ENCODE peak calls at places on chromosomes 12 and 14, in seven cellular contexts. One of them, this sample, is unnamed.

GRCh38 chr12:79546461-79547043 is 144.2 kb downstream of the PAWR start:
- DNase-seq in SK-N-SH: no peak
- DNase-seq in sigmoid colon: no peak
- DNase-seq in ovary: no peak
- DNase-seq in transverse colon: no peak
- DNase-seq in suprapubic skin: no peak
- DNase-seq in esophagus muscularis mucosa: no peak
- DNase-seq in this sample: no peak

GRCh38 chr14:24347140-24347539 is 7.3 kb upstream of the RIPK3 start:
- DNase-seq in SK-N-SH: no peak
- DNase-seq in sigmoid colon: no peak
- DNase-seq in ovary: no peak
- DNase-seq in transverse colon: no peak
- DNase-seq in suprapubic skin: no peak
- DNase-seq in esophagus muscularis mucosa: no peak
- DNase-seq in this sample: no peak

GRCh38 chr12:102298022-102298421 is 100.4 kb upstream of the PMCH start:
- DNase-seq in SK-N-SH: no peak
- DNase-seq in sigmoid colon: no peak
- DNase-seq in ovary: no peak
- DNase-seq in transverse colon: no peak
- DNase-seq in suprapubic skin: no peak
- DNase-seq in esophagus muscularis mucosa: no peak
- DNase-seq in this sample: no peak

GRCh38 chr12:102483466-102483865 is 3.1 kb upstream of the IGF1 start:
- DNase-seq in SK-N-SH: no peak
- DNase-seq in sigmoid colon: no peak
- DNase-seq in ovary: no peak
- DNase-seq in transverse colon: no peak
- DNase-seq in suprapubic skin: no peak
- DNase-seq in esophagus muscularis mucosa: no peak
- DNase-seq in this sample: no peak

GRCh38 chr12:401235-402126 is at the start of gene CCDC77:
- DNase-seq in SK-N-SH: peak; percentile 95
- DNase-seq in sigmoid colon: peak; percentile 95
- DNase-seq in ovary: peak; percentile 89
- DNase-seq in transverse colon: peak; percentile 93
- DNase-seq in suprapubic skin: peak; percentile 96
- DNase-seq in esophagus muscularis mucosa: peak; percentile 98
- DNase-seq in this sample: peak; percentile 78

GRCh38 chr12:131491155-131491554 is 219.7 kb upstream of the SFSWAP start:
- DNase-seq in SK-N-SH: peak; percentile 62
- DNase-seq in sigmoid colon: no peak
- DNase-seq in ovary: no peak
- DNase-seq in transverse colon: no peak
- DNase-seq in suprapubic skin: no peak
- DNase-seq in esophagus muscularis mucosa: no peak
- DNase-seq in this sample: no peak

GRCh38 chr12:4107436-4107878 is 166.1 kb upstream of the CCND2 start:
- DNase-seq in SK-N-SH: peak; percentile 29
- DNase-seq in sigmoid colon: no peak
- DNase-seq in ovary: no peak
- DNase-seq in transverse colon: peak; percentile 55
- DNase-seq in suprapubic skin: no peak
- DNase-seq in esophagus muscularis mucosa: no peak
- DNase-seq in this sample: peak; percentile 74

GRCh38 chr12:124756151-124756550 is 107.5 kb downstream of the SCARB1 start:
- DNase-seq in SK-N-SH: no peak
- DNase-seq in sigmoid colon: no peak
- DNase-seq in ovary: no peak
- DNase-seq in transverse colon: no peak
- DNase-seq in suprapubic skin: no peak
- DNase-seq in esophagus muscularis mucosa: no peak
- DNase-seq in this sample: no peak

GRCh38 chr12:5018677-5019076 is 25.0 kb upstream of the KCNA5 start:
- DNase-seq in SK-N-SH: no peak
- DNase-seq in sigmoid colon: no peak
- DNase-seq in ovary: no peak
- DNase-seq in transverse colon: no peak
- DNase-seq in suprapubic skin: no peak
- DNase-seq in esophagus muscularis mucosa: no peak
- DNase-seq in this sample: no peak

GRCh38 chr14:23335623-23336022 is 14.4 kb downstream of the PABPN1 start:
- DNase-seq in SK-N-SH: no peak
- DNase-seq in sigmoid colon: no peak
- DNase-seq in ovary: no peak
- DNase-seq in transverse colon: no peak
- DNase-seq in suprapubic skin: no peak
- DNase-seq in esophagus muscularis mucosa: no peak
- DNase-seq in this sample: no peak

GRCh38 chr14:68283378-68284123 is 464.0 kb downstream of the RAD51B start:
- DNase-seq in SK-N-SH: no peak
- DNase-seq in sigmoid colon: no peak
- DNase-seq in ovary: peak; percentile 39
- DNase-seq in transverse colon: peak; percentile 51
- DNase-seq in suprapubic skin: peak; percentile 80
- DNase-seq in esophagus muscularis mucosa: no peak
- DNase-seq in this sample: no peak

GRCh38 chr12:13038491-13039161 is 5.6 kb upstream of the FAM234B start:
- DNase-seq in SK-N-SH: no peak
- DNase-seq in sigmoid colon: no peak
- DNase-seq in ovary: no peak
- DNase-seq in transverse colon: no peak
- DNase-seq in suprapubic skin: no peak
- DNase-seq in esophagus muscularis mucosa: no peak
- DNase-seq in this sample: no peak

GRCh38 chr14:65431951-65432350 is 19.4 kb downstream of the FUT8 start:
- DNase-seq in SK-N-SH: no peak
- DNase-seq in sigmoid colon: no peak
- DNase-seq in ovary: no peak
- DNase-seq in transverse colon: no peak
- DNase-seq in suprapubic skin: no peak
- DNase-seq in esophagus muscularis mucosa: no peak
- DNase-seq in this sample: no peak

GRCh38 chr14:37565550-37565949 is 29.5 kb downstream of the FOXA1 start:
- DNase-seq in SK-N-SH: no peak
- DNase-seq in sigmoid colon: no peak
- DNase-seq in ovary: no peak
- DNase-seq in transverse colon: no peak
- DNase-seq in suprapubic skin: no peak
- DNase-seq in esophagus muscularis mucosa: no peak
- DNase-seq in this sample: no peak

GRCh38 chr12:53482626-53483165 is 16.6 kb downstream of the MAP3K12 start:
- DNase-seq in SK-N-SH: no peak
- DNase-seq in sigmoid colon: peak; percentile 66
- DNase-seq in ovary: peak; percentile 39
- DNase-seq in transverse colon: no peak
- DNase-seq in suprapubic skin: no peak
- DNase-seq in esophagus muscularis mucosa: no peak
- DNase-seq in this sample: no peak

GRCh38 chr12:53484686-53485567 is 14.3 kb downstream of the MAP3K12 start:
- DNase-seq in SK-N-SH: no peak
- DNase-seq in sigmoid colon: peak; percentile 61
- DNase-seq in ovary: no peak
- DNase-seq in transverse colon: no peak
- DNase-seq in suprapubic skin: no peak
- DNase-seq in esophagus muscularis mucosa: no peak
- DNase-seq in this sample: no peak

GRCh38 chr12:53481957-53482586 is 17.2 kb downstream of the MAP3K12 start:
- DNase-seq in SK-N-SH: peak; percentile 60
- DNase-seq in sigmoid colon: peak; percentile 68
- DNase-seq in ovary: no peak
- DNase-seq in transverse colon: no peak
- DNase-seq in suprapubic skin: no peak
- DNase-seq in esophagus muscularis mucosa: no peak
- DNase-seq in this sample: no peak

GRCh38 chr12:53483979-53484377 is 15.3 kb downstream of the MAP3K12 start:
- DNase-seq in SK-N-SH: no peak
- DNase-seq in sigmoid colon: peak; percentile 7
- DNase-seq in ovary: no peak
- DNase-seq in transverse colon: no peak
- DNase-seq in suprapubic skin: no peak
- DNase-seq in esophagus muscularis mucosa: no peak
- DNase-seq in this sample: no peak

GRCh38 chr12:53483225-53483978 is 15.9 kb downstream of the MAP3K12 start:
- DNase-seq in SK-N-SH: no peak
- DNase-seq in sigmoid colon: peak; percentile 67
- DNase-seq in ovary: no peak
- DNase-seq in transverse colon: peak; percentile 44
- DNase-seq in suprapubic skin: no peak
- DNase-seq in esophagus muscularis mucosa: no peak
- DNase-seq in this sample: no peak
- H3K36me3 ChIP-seq in SK-N-SH: peaks cover 72% of the 10 kb centered on the region
- H3K36me3 ChIP-seq in sigmoid colon: peaks cover 98% of the 10 kb centered on the region
- H3K36me3 ChIP-seq in ovary: no peaks in the 10 kb centered on the region
- H3K36me3 ChIP-seq in transverse colon: no peaks in the 10 kb centered on the region
- H3K36me3 ChIP-seq in suprapubic skin: peaks cover 85% of the 10 kb centered on the region
- H3K36me3 ChIP-seq in esophagus muscularis mucosa: peaks cover 28% of the 10 kb centered on the region
- H3K36me3 ChIP-seq in this sample: peaks cover 98% of the 10 kb centered on the region

DNA sequence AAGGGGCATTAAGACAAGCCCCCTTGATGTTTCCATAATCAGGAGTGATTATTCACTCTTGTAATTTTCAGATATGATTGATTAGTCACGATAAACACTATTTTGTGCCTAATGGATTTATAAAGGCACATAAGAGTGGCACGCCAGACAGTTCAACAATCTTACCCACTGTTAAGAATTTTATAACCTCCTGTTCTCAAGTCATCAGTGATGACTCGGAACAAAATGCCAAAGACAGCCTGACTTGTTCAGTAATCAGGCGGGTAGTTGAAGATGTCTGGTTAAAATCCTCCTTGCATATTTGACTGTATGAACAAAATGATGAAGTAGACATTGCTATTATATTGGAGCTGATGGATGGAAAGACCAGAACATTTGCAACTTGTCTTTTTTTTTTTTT is 212.1 kb upstream of the RMST start:
- DNase-seq in SK-N-SH: no peak
- DNase-seq in sigmoid colon: no peak
- DNase-seq in ovary: no peak
- DNase-seq in transverse colon: no peak
- DNase-seq in suprapubic skin: no peak
- DNase-seq in esophagus muscularis mucosa: no peak
- DNase-seq in this sample: no peak
- H3K4me1 ChIP-seq in SK-N-SH: no peaks in the 10 kb centered on the region
- H3K4me1 ChIP-seq in sigmoid colon: no peaks in the 10 kb centered on the region
- H3K4me1 ChIP-seq in ovary: no peaks in the 10 kb centered on the region
- H3K4me1 ChIP-seq in transverse colon: no peaks in the 10 kb centered on the region
- H3K4me1 ChIP-seq in suprapubic skin: no peaks in the 10 kb centered on the region
- H3K4me1 ChIP-seq in esophagus muscularis mucosa: no peaks in the 10 kb centered on the region
- H3K4me1 ChIP-seq in this sample: no peaks in the 10 kb centered on the region

GRCh38 chr12:14833336-14833735 is 10.0 kb downstream of the ART4 start:
- DNase-seq in SK-N-SH: no peak
- DNase-seq in sigmoid colon: no peak
- DNase-seq in ovary: no peak
- DNase-seq in transverse colon: no peak
- DNase-seq in suprapubic skin: no peak
- DNase-seq in esophagus muscularis mucosa: no peak
- DNase-seq in this sample: no peak

GRCh38 chr12:14834502-14834901 is 8.8 kb downstream of the ART4 start:
- DNase-seq in SK-N-SH: no peak
- DNase-seq in sigmoid colon: no peak
- DNase-seq in ovary: no peak
- DNase-seq in transverse colon: no peak
- DNase-seq in suprapubic skin: no peak
- DNase-seq in esophagus muscularis mucosa: no peak
- DNase-seq in this sample: no peak

GRCh38 chr12:14839262-14839661 is 4.1 kb downstream of the ART4 start:
- DNase-seq in SK-N-SH: no peak
- DNase-seq in sigmoid colon: no peak
- DNase-seq in ovary: no peak
- DNase-seq in transverse colon: no peak
- DNase-seq in suprapubic skin: no peak
- DNase-seq in esophagus muscularis mucosa: no peak
- DNase-seq in this sample: no peak

GRCh38 chr12:14833952-14834351 is 9.4 kb downstream of the ART4 start:
- DNase-seq in SK-N-SH: no peak
- DNase-seq in sigmoid colon: no peak
- DNase-seq in ovary: no peak
- DNase-seq in transverse colon: no peak
- DNase-seq in suprapubic skin: no peak
- DNase-seq in esophagus muscularis mucosa: no peak
- DNase-seq in this sample: no peak

GRCh38 chr12:14836336-14837210 is 6.8 kb downstream of the ART4 start:
- DNase-seq in SK-N-SH: no peak
- DNase-seq in sigmoid colon: no peak
- DNase-seq in ovary: no peak
- DNase-seq in transverse colon: no peak
- DNase-seq in suprapubic skin: no peak
- DNase-seq in esophagus muscularis mucosa: no peak
- DNase-seq in this sample: no peak
- TF ChIP-seq EP300 in SK-N-SH: no peak
- TF ChIP-seq EP300 in sigmoid colon: no peak
- TF ChIP-seq EP300 in ovary: no peak
- TF ChIP-seq EP300 in transverse colon: no peak
- TF ChIP-seq EP300 in suprapubic skin: no peak
- TF ChIP-seq EP300 in esophagus muscularis mucosa: no peak
- TF ChIP-seq EP300 in this sample: no peak

GRCh38 chr12:54509660-54510059 is 12.1 kb downstream of the NCKAP1L start:
- DNase-seq in SK-N-SH: no peak
- DNase-seq in sigmoid colon: no peak
- DNase-seq in ovary: no peak
- DNase-seq in transverse colon: no peak
- DNase-seq in suprapubic skin: no peak
- DNase-seq in esophagus muscularis mucosa: peak; percentile 83
- DNase-seq in this sample: no peak
- H3K36me3 ChIP-seq in SK-N-SH: no peaks in the 10 kb centered on the region
- H3K36me3 ChIP-seq in sigmoid colon: peaks cover 69% of the 10 kb centered on the region
- H3K36me3 ChIP-seq in ovary: no peaks in the 10 kb centered on the region
- H3K36me3 ChIP-seq in transverse colon: no peaks in the 10 kb centered on the region
- H3K36me3 ChIP-seq in suprapubic skin: no peaks in the 10 kb centered on the region
- H3K36me3 ChIP-seq in esophagus muscularis mucosa: no peaks in the 10 kb centered on the region
- H3K36me3 ChIP-seq in this sample: peaks cover 9% of the 10 kb centered on the region

GRCh38 chr14:70882771-70883492 is 24.3 kb upstream of the PCNX1 start:
- DNase-seq in SK-N-SH: no peak
- DNase-seq in sigmoid colon: no peak
- DNase-seq in ovary: no peak
- DNase-seq in transverse colon: no peak
- DNase-seq in suprapubic skin: no peak
- DNase-seq in esophagus muscularis mucosa: no peak
- DNase-seq in this sample: no peak
- H3K4me1 ChIP-seq in SK-N-SH: peaks cover 3% of the 10 kb centered on the region
- H3K4me1 ChIP-seq in sigmoid colon: peaks cover 6% of the 10 kb centered on the region
- H3K4me1 ChIP-seq in ovary: no peaks in the 10 kb centered on the region
- H3K4me1 ChIP-seq in transverse colon: peaks cover 12% of the 10 kb centered on the region
- H3K4me1 ChIP-seq in suprapubic skin: no peaks in the 10 kb centered on the region
- H3K4me1 ChIP-seq in esophagus muscularis mucosa: peaks cover 10% of the 10 kb centered on the region
- H3K4me1 ChIP-seq in this sample: peaks cover 19% of the 10 kb centered on the region

GRCh38 chr14:103169954-103170353 is 46.7 kb downstream of the TNFAIP2 start:
- DNase-seq in SK-N-SH: no peak
- DNase-seq in sigmoid colon: no peak
- DNase-seq in ovary: no peak
- DNase-seq in transverse colon: no peak
- DNase-seq in suprapubic skin: no peak
- DNase-seq in esophagus muscularis mucosa: no peak
- DNase-seq in this sample: no peak
- TF ChIP-seq EP300 in SK-N-SH: no peak
- TF ChIP-seq EP300 in sigmoid colon: no peak
- TF ChIP-seq EP300 in ovary: no peak
- TF ChIP-seq EP300 in transverse colon: no peak
- TF ChIP-seq EP300 in suprapubic skin: no peak
- TF ChIP-seq EP300 in esophagus muscularis mucosa: no peak
- TF ChIP-seq EP300 in this sample: no peak